ENCODE peak calls at places on chromosomes 4 and X, in nine cellular contexts. L is cardiac muscle cell, D is uterus, X is H9, S is GM12878, G is dorsolateral prefrontal cortex, F is MM.1S, P is tibial nerve, R is suprapubic skin. I is an unnamed sample.

GRCh38 chrX:1464282-1465131 is 11.8 kb upstream of the ASMTL start:
- DNase-seq in P (no peak), F (no peak), S (no peak), X (peak), L (no peak), G (peak), D (no peak), R (no peak), I (no peak)

GRCh38 chrX:96004386-96004785 is 680.3 kb upstream of the DIAPH2 start:
- DNase-seq in P (no peak), S (no peak), X (no peak), L (peak), D (no peak), R (no peak), G (no peak), F (no peak), I (no peak)

GRCh38 chr4:18318682-18319410 is 297.3 kb upstream of the LCORL start:
- DNase-seq in X (no peak), R (no peak), D (no peak), L (peak), F (no peak), G (no peak), S (no peak), P (peak), I (no peak)

GRCh38 chr4:74410272-74410671 is 34.7 kb upstream of the AREG start:
- DNase-seq in G (no peak), R (no peak), S (no peak), X (no peak), F (no peak), D (no peak), P (no peak), L (no peak), I (no peak)

GRCh38 chr4:174256277-174256713 is 27.2 kb downstream of the FBXO8 start:
- DNase-seq in S (no peak), F (no peak), D (no peak), R (no peak), P (no peak), G (no peak), L (peak), X (no peak), I (no peak)

GRCh38 chr4:133865606-133866327 is 335.8 kb downstream of the PABPC4L start:
- DNase-seq in R (no peak), P (no peak), X (no peak), L (peak), D (no peak), S (no peak), G (no peak), F (no peak), I (no peak)

GRCh38 chr4:2291705-2292651 is 30.1 kb upstream of the MXD4 start:
- DNase-seq in X (no peak), G (no peak), D (peak), P (no peak), R (peak), F (no peak), L (no peak), S (no peak), I (no peak)

GRCh38 chr4:126267689-126268088 is 952.9 kb downstream of the FAT4 start:
- DNase-seq in R (no peak), G (no peak), S (no peak), D (no peak), P (no peak), L (peak), F (no peak), X (no peak), I (no peak)

GRCh38 chr4:683982-684571 is 4.9 kb downstream of the SLC49A3 start:
- DNase-seq in G (peak), L (peak), F (no peak), R (peak), X (peak), P (peak), S (no peak), D (no peak), I (no peak)

DNA sequence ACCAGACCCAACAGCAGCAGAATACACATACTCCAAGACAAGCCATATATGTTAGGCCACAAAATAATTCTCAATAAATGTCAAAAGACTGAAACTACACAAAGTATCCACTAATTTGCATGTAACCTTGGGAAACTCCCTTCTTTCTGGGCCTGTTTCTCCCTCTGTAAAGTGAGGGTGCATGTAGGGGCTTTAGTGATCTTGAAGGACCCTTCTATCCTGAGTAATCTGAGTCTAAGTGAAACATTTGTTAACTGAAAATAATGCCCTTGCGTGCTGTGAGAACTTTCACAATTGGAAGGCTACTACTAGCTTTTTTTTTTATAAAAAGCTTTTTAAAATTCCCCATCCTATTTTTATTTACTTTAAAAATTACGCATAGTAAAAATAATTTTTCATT is 125.2 kb downstream of the NEXMIF start:
- DNase-seq in P (no peak), S (no peak), D (no peak), F (no peak), G (no peak), X (no peak), L (no peak), R (no peak), I (no peak)
- H3K27ac ChIP-seq in P (no peak), S (peak), D (no peak), F (no peak), G (no peak), X (no peak), L (no peak), R (no peak), I (no peak)

GRCh38 chr4:67344594-67345380 is 200.5 kb downstream of the CENPC start:
- DNase-seq in S (no peak), D (no peak), G (no peak), R (no peak), P (no peak), L (no peak), F (no peak), X (no peak), I (no peak)
- TF ChIP-seq CTCF in S (no peak), D (no peak), G (no peak), R (no peak), P (no peak), L (no peak), F (no peak), X (no peak), I (no peak)

GRCh38 chrX:68936186-68936585 is 107.4 kb downstream of the EFNB1 start:
- DNase-seq in L (no peak), F (no peak), R (peak), G (no peak), X (no peak), S (no peak), P (no peak), D (no peak), I (no peak)
- H3K27ac ChIP-seq in L (no peak), F (no peak), R (no peak), G (no peak), X (no peak), S (no peak), P (peak), D (no peak), I (no peak)

GRCh38 chrX:78555401-78555980 is 103.6 kb downstream of the RTL3 start:
- DNase-seq in G (no peak), P (no peak), L (peak), R (no peak), F (peak), X (no peak), D (no peak), S (no peak), I (no peak)
- TF ChIP-seq CTCF in G (peak), P (peak), L (peak), R (no peak), F (peak), X (peak), D (peak), S (peak), I (peak)

DNA sequence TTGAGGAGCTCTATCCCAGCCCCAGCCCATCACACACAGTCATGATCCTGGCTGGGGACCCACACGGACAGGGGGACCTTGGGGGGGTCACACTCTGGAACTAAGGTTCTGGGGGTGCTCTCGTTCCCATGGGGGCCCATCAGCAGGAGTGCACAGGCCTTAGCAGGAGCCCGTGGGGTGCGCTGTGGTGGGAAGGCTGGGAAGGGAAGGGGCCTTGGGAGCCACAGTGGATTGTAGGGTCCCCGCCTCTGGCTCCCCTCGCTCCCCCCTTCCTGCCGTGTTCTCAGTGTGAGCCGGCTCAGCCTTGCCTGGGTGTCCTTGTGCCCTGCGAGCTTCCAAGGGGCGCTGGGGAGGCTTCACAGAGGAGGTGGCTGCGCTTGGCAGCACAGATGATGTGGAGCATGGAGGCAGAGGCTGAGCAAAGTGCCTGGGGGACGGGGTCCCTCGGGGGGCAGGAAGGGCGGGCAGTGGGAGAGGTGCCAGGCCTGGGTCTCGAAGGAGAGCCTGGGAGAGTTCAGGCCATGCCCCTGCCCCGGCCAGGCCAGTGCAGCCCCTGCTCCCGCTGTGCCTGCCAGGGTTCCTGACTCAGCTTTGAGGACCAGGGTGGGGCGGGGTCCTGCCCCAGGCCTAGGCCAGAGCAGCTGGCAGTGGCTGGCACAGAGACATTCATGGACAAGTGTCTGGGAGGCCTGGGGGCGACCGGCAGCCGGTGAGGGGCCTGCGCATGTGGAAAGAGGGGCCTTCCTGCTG is 5.5 kb upstream of the HGFAC start:
- DNase-seq in X (no peak), R (no peak), D (no peak), P (no peak), L (no peak), G (no peak), S (no peak), F (no peak), I (no peak)
- H3K27ac ChIP-seq in X (no peak), R (no peak), D (no peak), P (peak), L (no peak), G (no peak), S (no peak), F (no peak), I (peak)

DNA sequence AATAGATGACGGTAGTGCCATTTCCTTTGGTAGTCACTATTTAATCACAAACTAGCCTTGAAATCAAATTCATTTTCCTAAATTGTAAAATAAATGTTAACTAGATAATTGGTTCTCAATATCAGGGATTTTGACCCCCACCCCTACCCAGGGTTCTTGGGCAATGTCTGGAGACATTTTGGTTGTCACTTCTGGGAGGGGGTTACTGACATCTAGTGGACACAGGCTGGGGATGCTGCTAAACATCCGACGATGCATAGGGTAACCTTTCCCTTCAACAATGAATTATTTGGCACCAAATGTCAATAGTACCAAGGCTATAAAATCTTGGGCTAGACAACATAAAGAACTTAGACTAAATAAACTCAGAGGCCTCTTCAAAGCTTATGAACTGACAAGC is 285.8 kb upstream of the TRPC5 start:
- DNase-seq in D (no peak), F (no peak), L (no peak), G (no peak), P (no peak), X (no peak), R (no peak), S (no peak), I (no peak)
- TF ChIP-seq CTCF in D (no peak), F (peak), L (no peak), G (no peak), P (no peak), X (peak), R (no peak), S (peak), I (no peak)

GRCh38 chrX:34562006-34562405 is 95.1 kb downstream of the TMEM47 start:
- DNase-seq in F (no peak), S (no peak), D (no peak), R (no peak), P (no peak), L (no peak), X (no peak), G (no peak), I (no peak)

GRCh38 chrX:34559325-34559724 is 97.8 kb downstream of the TMEM47 start:
- DNase-seq in G (no peak), F (peak), P (no peak), X (peak), D (no peak), L (peak), S (no peak), R (no peak), I (no peak)

GRCh38 chrX:34563809-34564208 is 93.3 kb downstream of the TMEM47 start:
- DNase-seq in X (no peak), D (no peak), F (no peak), G (no peak), L (no peak), R (no peak), P (no peak), S (no peak), I (no peak)

GRCh38 chrX:34560180-34560579 is 96.9 kb downstream of the TMEM47 start:
- DNase-seq in X (peak), S (no peak), G (no peak), L (no peak), P (no peak), R (no peak), F (no peak), D (no peak), I (no peak)

DNA sequence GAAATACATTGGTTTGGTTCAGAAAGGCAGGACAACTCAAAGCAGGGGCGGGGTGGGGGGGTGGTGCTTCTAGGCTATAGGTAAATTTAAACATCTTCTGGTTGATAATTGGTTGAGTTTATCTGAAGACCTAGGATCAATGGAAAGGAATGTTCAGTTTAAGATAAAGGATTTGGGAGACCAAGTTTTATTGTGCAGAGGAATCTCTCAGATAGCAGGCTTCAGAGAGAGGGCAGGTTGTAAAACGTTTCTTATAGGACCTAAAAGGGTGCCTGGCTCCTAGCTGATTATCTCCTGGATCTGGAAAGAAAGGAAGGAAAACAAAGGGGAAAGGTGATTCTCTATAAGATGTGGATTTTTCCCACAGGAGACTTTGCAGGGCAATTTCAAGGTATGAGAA is 94.0 kb downstream of the TMEM47 start:
- DNase-seq in S (no peak), D (no peak), F (no peak), L (no peak), X (no peak), G (no peak), P (no peak), R (no peak), I (no peak)
- H3K27ac ChIP-seq in S (no peak), D (no peak), F (no peak), L (no peak), X (no peak), G (no peak), P (no peak), R (no peak), I (no peak)

DNA sequence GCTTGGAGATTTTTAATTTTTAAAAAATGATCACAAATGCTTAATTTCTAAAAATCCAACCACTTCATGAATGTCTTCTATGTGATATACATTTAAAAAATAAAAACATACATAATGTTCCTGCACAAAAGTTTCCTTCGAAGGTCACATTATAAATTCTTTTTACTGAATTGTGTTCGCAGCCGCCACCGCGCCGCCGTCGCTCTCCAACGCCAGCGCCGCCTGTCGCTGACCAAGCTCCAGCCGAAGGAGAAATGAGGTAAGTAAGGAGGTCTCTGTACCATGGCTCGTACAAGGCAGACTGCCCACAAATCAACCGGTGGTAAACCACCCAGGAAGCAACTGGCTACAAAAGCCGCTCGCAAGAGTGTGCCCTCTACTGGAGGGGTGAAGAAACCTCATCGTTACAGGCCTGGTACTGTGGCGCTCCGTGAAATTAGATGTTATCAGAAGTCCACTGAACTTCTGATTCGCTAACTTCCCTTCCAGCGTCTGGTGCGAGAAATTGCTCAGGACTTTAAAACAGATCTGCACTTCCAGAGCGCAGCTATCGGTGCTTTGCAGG is 48.8 kb upstream of the NEUROG2 start:
- DNase-seq in P (no peak), F (no peak), G (no peak), L (no peak), S (no peak), X (peak), R (no peak), D (no peak), I (no peak)
- TF ChIP-seq CTCF in P (no peak), F (no peak), G (no peak), L (no peak), S (no peak), X (peak), R (no peak), D (no peak), I (no peak)

DNA sequence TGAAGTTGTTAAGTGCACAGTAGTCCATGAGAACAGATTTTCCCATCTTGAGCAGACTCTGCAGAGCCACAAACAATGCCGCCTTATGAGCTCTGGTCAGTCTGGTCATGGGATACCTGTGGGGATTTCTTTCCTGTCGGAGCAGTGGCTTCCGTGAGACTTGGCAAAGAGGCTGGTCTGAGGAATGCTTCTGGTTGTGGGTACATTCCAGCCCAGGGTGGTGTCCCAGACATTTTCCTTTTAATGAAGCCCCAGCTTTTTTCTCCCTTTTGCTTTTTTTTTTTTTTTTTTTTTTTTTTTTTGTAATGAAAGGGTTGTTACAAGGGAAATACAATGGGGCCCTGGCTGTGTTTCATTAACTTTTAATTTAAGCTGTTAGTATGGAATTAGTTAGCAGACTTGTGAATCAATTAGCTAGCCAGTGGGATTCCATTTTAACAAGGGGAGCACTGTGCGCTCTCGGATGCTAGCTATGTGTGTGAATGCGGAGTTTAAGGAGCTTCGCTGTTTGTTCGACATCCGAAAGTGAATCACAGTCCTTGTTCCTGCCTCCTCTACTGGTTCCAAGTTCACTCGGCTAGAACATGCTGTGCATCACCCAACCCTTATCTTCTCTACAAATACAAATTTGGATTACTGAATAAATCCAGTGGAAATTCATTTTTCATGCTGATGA is 225.1 kb downstream of the CBR4 start:
- DNase-seq in S (no peak), P (no peak), L (no peak), F (no peak), G (no peak), X (no peak), R (no peak), D (no peak), I (no peak)
- H3K27ac ChIP-seq in S (no peak), P (peak), L (no peak), F (no peak), G (no peak), X (no peak), R (no peak), D (peak), I (no peak)

DNA sequence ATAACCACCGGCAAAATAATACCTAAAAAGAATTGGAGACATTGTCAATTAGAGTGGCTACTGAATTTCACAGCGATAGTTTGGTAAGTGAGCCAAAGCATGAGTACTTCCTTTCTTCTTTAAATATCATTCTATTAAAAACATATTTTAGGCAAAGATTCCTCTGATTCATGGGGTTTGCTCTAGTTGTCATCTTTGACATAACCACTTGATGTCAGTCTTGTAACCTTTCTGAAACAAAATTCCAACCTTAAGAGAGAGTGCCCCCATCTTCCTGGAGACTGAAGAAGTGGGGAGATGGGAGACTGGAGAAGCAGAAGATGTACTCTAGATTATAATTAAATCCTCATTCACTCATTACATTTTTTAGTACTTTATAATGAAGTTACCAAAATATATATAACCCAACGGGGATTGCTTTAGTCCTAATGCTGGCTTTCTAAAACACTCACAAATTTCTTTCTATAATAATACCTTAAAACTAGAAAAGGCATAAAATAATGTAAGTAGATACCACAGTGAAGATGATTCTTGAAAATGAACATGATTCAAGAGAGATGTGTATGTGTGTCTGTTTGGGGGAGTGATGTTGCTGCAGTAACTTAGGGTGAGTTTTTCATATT is 96.4 kb downstream of the EMCN start:
- DNase-seq in R (no peak), S (no peak), G (no peak), F (peak), D (no peak), P (no peak), L (peak), X (no peak), I (no peak)
- TF ChIP-seq CTCF in R (no peak), S (peak), G (peak), F (peak), D (peak), P (peak), L (peak), X (peak), I (no peak)